ENCODE peak calls at places on chromosomes 5 and 9, in six cellular contexts. J is ascending aorta, P is transverse colon, C is fibroblast of lung, H is colonic mucosa, A is GM23338. Q is an unnamed sample.

GRCh38 chr5:79088507-79088906 is 18.9 kb downstream of the BHMT2 start:
- DNase-seq in J (no peak), P (no peak), C (no peak), H (no peak), A (no peak), Q (no peak)

GRCh38 chr9:4222357-4222756 is 77.5 kb downstream of the GLIS3 start:
- DNase-seq in J (no peak), P (no peak), C (no peak), H (no peak), A (no peak), Q (no peak)

GRCh38 chr9:121121582-121122087 is 46.9 kb downstream of the CNTRL start:
- DNase-seq in J (peak; percentile 99), P (peak; percentile 97), C (peak; percentile 95), H (peak; percentile 98), A (peak; percentile 98), Q (peak; percentile 97)

GRCh38 chr5:68846828-68847227 is 247.0 kb upstream of the SLC30A5 start:
- DNase-seq in J (no peak), P (no peak), C (no peak), H (no peak), A (no peak), Q (no peak)

GRCh38 chr9:106156462-106156861 is 462.1 kb downstream of the TMEM38B start:
- DNase-seq in J (no peak), P (no peak), C (no peak), H (no peak), A (no peak), Q (no peak)

GRCh38 chr9:95182854-95183563 is 134.5 kb downstream of the FANCC start:
- DNase-seq in J (no peak), P (no peak), C (no peak), H (no peak), A (peak; percentile 81), Q (no peak)

GRCh38 chr9:136954270-136955083 is 2.4 kb downstream of the LCN12 start:
- DNase-seq in J (no peak), P (no peak), C (no peak), H (no peak), A (no peak), Q (no peak)

GRCh38 chr9:114072181-114073140 is 5.6 kb downstream of the AMBP start:
- DNase-seq in J (peak; percentile 86), P (peak; percentile 45), C (peak; percentile 35), H (peak; percentile 51), A (peak; percentile 49), Q (no peak)

GRCh38 chr5:123035320-123035949 is 1.1 kb downstream of the PPIC start:
- DNase-seq in J (peak; percentile 82), P (peak; percentile 63), C (peak; percentile 36), H (peak; percentile 70), A (peak; percentile 84), Q (peak; percentile 80)

GRCh38 chr5:88727705-88728313 is 155.2 kb downstream of the MEF2C start:
- DNase-seq in J (no peak), P (no peak), C (peak; percentile 53), H (no peak), A (peak; percentile 62), Q (peak; percentile 14)

GRCh38 chr5:39533749-39534148 is 109.0 kb upstream of the DAB2 start:
- DNase-seq in J (no peak), P (no peak), C (no peak), H (no peak), A (no peak), Q (no peak)

GRCh38 chr5:139647406-139648204 is 544 bp upstream of the CXXC5 start:
- DNase-seq in J (peak; percentile 59), P (no peak), C (no peak), H (no peak), A (peak; percentile 60), Q (no peak)

GRCh38 chr5:98755406-98755805 is 18.1 kb upstream of the RGMB start:
- DNase-seq in J (no peak), P (no peak), C (peak; percentile 75), H (no peak), A (no peak), Q (no peak)

GRCh38 chr5:64637144-64637543 is 53.2 kb upstream of the SHISAL2B start:
- DNase-seq in J (no peak), P (no peak), C (no peak), H (no peak), A (no peak), Q (no peak)

GRCh38 chr5:158382473-158382872 is 523.5 kb upstream of the CLINT1 start:
- DNase-seq in J (peak; percentile 88), P (peak; percentile 46), C (peak; percentile 97), H (peak; percentile 40), A (peak; percentile 15), Q (no peak)

GRCh38 chr9:108142504-108143201 is 653.1 kb upstream of the KLF4 start:
- DNase-seq in J (peak; percentile 93), P (peak; percentile 85), C (peak; percentile 94), H (peak; percentile 80), A (peak; percentile 39), Q (peak; percentile 75)

GRCh38 chr9:104286187-104286586 is 192.1 kb downstream of the SMC2 start:
- DNase-seq in J (no peak), P (no peak), C (no peak), H (no peak), A (no peak), Q (peak; percentile 34)

GRCh38 chr9:80492221-80492620 is 920.5 kb downstream of the TLE4 start:
- DNase-seq in J (no peak), P (no peak), C (peak; percentile 35), H (no peak), A (no peak), Q (no peak)

GRCh38 chr5:172579403-172579990 is 61.6 kb upstream of the NEURL1B start:
- DNase-seq in J (no peak), P (no peak), C (no peak), H (no peak), A (no peak), Q (no peak)

GRCh38 chr9:132075853-132076252 is 3.8 kb downstream of the MED27 start:
- DNase-seq in J (no peak), P (no peak), C (no peak), H (no peak), A (no peak), Q (no peak)

GRCh38 chr5:54807421-54807820 is 178.0 kb downstream of the ESM1 start:
- DNase-seq in J (no peak), P (no peak), C (peak; percentile 79), H (no peak), A (no peak), Q (peak; percentile 15)

GRCh38 chr9:133056533-133056932 is 5.2 kb upstream of the CEL start:
- DNase-seq in J (peak; percentile 39), P (peak; percentile 23), C (no peak), H (no peak), A (no peak), Q (peak; percentile 86)

GRCh38 chr9:29198861-29199260 is 1625.6 kb upstream of the C9orf72 start:
- DNase-seq in J (no peak), P (no peak), C (no peak), H (no peak), A (no peak), Q (no peak)

GRCh38 chr5:72441861-72442540 is 65.2 kb downstream of the ZNF366 start:
- DNase-seq in J (peak; percentile 82), P (no peak), C (peak; percentile 90), H (no peak), A (no peak), Q (no peak)

GRCh38 chr9:95890594-95890993 is 15.1 kb downstream of the ERCC6L2 start:
- DNase-seq in J (no peak), P (no peak), C (no peak), H (no peak), A (no peak), Q (no peak)

GRCh38 chr9:32867601-32868204 is 84.4 kb downstream of the TMEM215 start:
- DNase-seq in J (no peak), P (no peak), C (no peak), H (no peak), A (no peak), Q (no peak)

GRCh38 chr9:38158628-38159027 is 89.6 kb upstream of the SHB start:
- DNase-seq in J (no peak), P (no peak), C (no peak), H (no peak), A (no peak), Q (no peak)

GRCh38 chr5:126354012-126354856 is 69.0 kb upstream of the GRAMD2B start:
- DNase-seq in J (no peak), P (no peak), C (peak; percentile 96), H (no peak), A (peak; percentile 45), Q (peak; percentile 75)
- H3K4me3 ChIP-seq in J (no peak overlapping the region), P (no peak overlapping the region), C (peak overlapping the region; percentile 29), H (no peak overlapping the region), A (no peak overlapping the region), Q (peak overlapping the region; percentile 2)

DNA sequence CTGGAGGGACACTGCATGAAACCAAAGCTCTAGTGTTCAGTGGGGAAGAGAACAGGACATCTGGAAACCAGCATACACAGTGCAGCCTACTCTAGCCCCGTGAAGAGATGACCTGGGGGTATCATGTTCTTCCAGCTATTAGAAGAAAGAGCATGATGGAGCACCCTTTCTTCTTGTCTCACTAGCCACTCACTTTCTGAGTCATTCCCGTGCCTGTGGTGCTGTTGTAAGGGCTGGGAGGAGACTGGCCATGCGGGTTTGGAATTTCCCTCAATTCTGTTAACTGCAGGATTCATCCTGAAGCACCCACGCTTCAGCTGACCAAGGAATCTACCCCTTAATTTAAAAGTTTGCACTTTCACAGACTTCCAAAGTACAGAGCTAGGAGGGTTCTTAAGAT is 137.0 kb downstream of the COL23A1 start:
- DNase-seq in J (no peak), P (no peak), C (no peak), H (no peak), A (no peak), Q (no peak)
- H3K4me3 ChIP-seq in J (no peak overlapping the region), P (no peak overlapping the region), C (no peak overlapping the region), H (no peak overlapping the region), A (no peak overlapping the region), Q (no peak overlapping the region)

GRCh38 chr9:117412841-117413240 is 2.0 kb downstream of the ASTN2 start:
- DNase-seq in J (no peak), P (no peak), C (no peak), H (no peak), A (peak; percentile 42), Q (no peak)
- H3K4me3 ChIP-seq in J (peak overlapping the region; percentile 64), P (no peak overlapping the region), C (no peak overlapping the region), H (no peak overlapping the region), A (peak overlapping the region; percentile 86), Q (no peak overlapping the region)

DNA sequence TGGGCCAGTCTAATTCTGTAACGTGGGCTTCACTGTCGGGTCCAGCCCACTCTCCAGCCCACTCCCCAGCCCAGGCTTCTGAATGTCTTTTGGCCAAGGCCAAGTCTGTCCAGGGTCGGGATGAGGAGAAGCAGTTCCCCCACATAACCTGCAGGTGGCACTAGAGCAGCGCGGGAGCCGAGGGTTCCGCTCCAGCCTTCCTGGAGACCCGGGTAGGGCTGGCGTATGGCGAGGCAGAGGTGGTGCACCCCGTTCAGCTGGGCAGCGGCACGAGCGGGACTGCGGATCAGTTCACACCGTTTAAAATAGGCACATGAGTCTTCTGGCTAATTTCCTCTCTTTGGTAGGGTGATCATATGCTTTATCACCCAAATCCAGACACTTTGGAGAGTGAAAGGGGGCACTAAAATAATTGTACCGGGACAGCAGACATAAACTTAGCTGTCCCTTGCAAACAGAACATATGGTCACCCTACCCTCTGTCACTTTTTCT is 185.9 kb downstream of the MSX2 start:
- DNase-seq in J (peak; percentile 71), P (peak; percentile 56), C (peak; percentile 50), H (peak; percentile 58), A (peak; percentile 84), Q (peak; percentile 55)
- H3K4me3 ChIP-seq in J (peak overlapping the region; percentile 22), P (no peak overlapping the region), C (no peak overlapping the region), H (no peak overlapping the region), A (no peak overlapping the region), Q (no peak overlapping the region)

Q was measured in small intestine.